ENCODE peak calls at places on chromosomes 12 and 14, in seven cellular contexts. S is Karpas-422, H is body of pancreas, E is lower lobe of right lung, O is upper lobe of right lung, N is tibial artery, U is testis. K is an unnamed sample.

GRCh38 chr14:102451064-102451352 is 58.6 kb downstream of the ANKRD9 start:
- DNase-seq in E (no peak), U (no peak), H (no peak), N (no peak), S (no peak), O (no peak), K (peak; percentile 48)

GRCh38 chr12:89657090-89657489 is 51.5 kb downstream of the ATP2B1 start:
- DNase-seq in S (peak; percentile 49), O (no peak), H (no peak), N (no peak), E (no peak), U (no peak), K (no peak)

GRCh38 chr14:88791252-88791621 is 1.5 kb downstream of the EML5 start:
- DNase-seq in O (no peak), S (no peak), U (no peak), E (no peak), N (no peak), H (no peak), K (no peak)

GRCh38 chr12:52366738-52367485 is at the start of gene KRT85:
- DNase-seq in U (no peak), O (no peak), N (no peak), H (no peak), S (no peak), E (no peak), K (peak; percentile 53)

GRCh38 chr14:76918176-76918750 is 92.1 kb downstream of the LRRC74A start:
- DNase-seq in H (peak; percentile 55), N (peak; percentile 87), O (peak; percentile 76), U (no peak), S (no peak), E (peak; percentile 73), K (peak; percentile 94)

GRCh38 chr14:98614741-98615140 is 657.3 kb downstream of the BCL11B start:
- DNase-seq in O (no peak), S (no peak), U (no peak), H (no peak), E (no peak), N (no peak), K (no peak)

GRCh38 chr12:14774944-14775651 is 28.2 kb downstream of the WBP11 start:
- DNase-seq in U (peak; percentile 54), S (no peak), H (peak; percentile 52), E (peak; percentile 69), N (peak; percentile 40), O (peak; percentile 81), K (peak; percentile 83)

GRCh38 chr14:32593290-32593942 is 264.3 kb downstream of the AKAP6 start:
- DNase-seq in N (no peak), U (no peak), H (no peak), E (no peak), O (no peak), S (no peak), K (no peak)

GRCh38 chr14:90499908-90500664 is 103.3 kb downstream of the CALM1 start:
- DNase-seq in U (no peak), O (peak; percentile 40), E (no peak), N (no peak), H (no peak), S (no peak), K (peak; percentile 51)

GRCh38 chr14:50345891-50346422 is 33.8 kb downstream of the DMAC2L start:
- DNase-seq in S (no peak), O (no peak), E (no peak), H (no peak), N (no peak), U (no peak), K (no peak)

GRCh38 chr12:124392271-124392990 is 97.5 kb downstream of the RFLNA start:
- DNase-seq in H (no peak), O (no peak), E (peak; percentile 71), S (peak; percentile 90), U (no peak), N (peak; percentile 51), K (no peak)

GRCh38 chr14:54440454-54440853 is 720 bp downstream of the CNIH1 start:
- DNase-seq in E (no peak), H (no peak), S (no peak), U (no peak), O (no peak), N (no peak), K (no peak)

GRCh38 chr14:72892879-72893635 is 844 bp downstream of the DPF3 start:
- DNase-seq in U (peak; percentile 45), O (peak; percentile 67), H (peak; percentile 16), N (no peak), E (peak; percentile 49), S (peak; percentile 72), K (no peak)

GRCh38 chr14:34052658-34053014 is 101.8 kb upstream of the EGLN3 start:
- DNase-seq in E (no peak), O (no peak), H (no peak), N (peak; percentile 26), U (no peak), S (no peak), K (no peak)

GRCh38 chr12:88142610-88142991 is 494 bp downstream of the TMTC3 start:
- DNase-seq in S (no peak), N (peak; percentile 52), H (peak; percentile 17), U (peak; percentile 52), E (peak; percentile 57), O (peak; percentile 67), K (peak; percentile 68)

GRCh38 chr14:90495357-90496276 is 98.8 kb downstream of the CALM1 start:
- DNase-seq in H (peak; percentile 64), O (no peak), S (peak; percentile 90), N (no peak), E (no peak), U (peak; percentile 84), K (no peak)

GRCh38 chr14:74762917-74763802 is at the start of gene YLPM1:
- DNase-seq in E (peak; percentile 95), U (peak; percentile 94), N (peak; percentile 88), H (peak; percentile 94), S (peak; percentile 99), O (peak; percentile 96), K (peak; percentile 96)

GRCh38 chr14:98608071-98609060 is 663.6 kb downstream of the BCL11B start:
- DNase-seq in O (no peak), N (no peak), S (no peak), H (no peak), U (no peak), E (no peak), K (no peak)

GRCh38 chr12:51139292-51139844 is 33.6 kb downstream of the TFCP2 start:
- DNase-seq in S (no peak), E (no peak), H (no peak), U (no peak), N (no peak), O (no peak), K (no peak)
- H3K27ac ChIP-seq in S (no peak overlapping the region), E (no peak overlapping the region), H (no peak overlapping the region), U (no peak overlapping the region), N (no peak overlapping the region), O (no peak overlapping the region), K (no peak overlapping the region)

GRCh38 chr12:56004211-56004610 is 7.1 kb downstream of the SUOX start:
- DNase-seq in S (no peak), U (no peak), N (no peak), E (no peak), O (no peak), H (no peak), K (no peak)

GRCh38 chr12:56011509-56012090 is 9.2 kb upstream of the IKZF4 start:
- DNase-seq in O (no peak), S (no peak), N (no peak), H (no peak), U (no peak), E (no peak), K (no peak)

GRCh38 chr12:56010112-56010570 is 10.7 kb upstream of the IKZF4 start:
- DNase-seq in U (no peak), E (no peak), H (no peak), S (no peak), N (no peak), O (no peak), K (no peak)

GRCh38 chr12:56007892-56008471 is 10.9 kb downstream of the SUOX start:
- DNase-seq in U (peak; percentile 64), S (no peak), E (no peak), O (no peak), N (no peak), H (no peak), K (no peak)

DNA sequence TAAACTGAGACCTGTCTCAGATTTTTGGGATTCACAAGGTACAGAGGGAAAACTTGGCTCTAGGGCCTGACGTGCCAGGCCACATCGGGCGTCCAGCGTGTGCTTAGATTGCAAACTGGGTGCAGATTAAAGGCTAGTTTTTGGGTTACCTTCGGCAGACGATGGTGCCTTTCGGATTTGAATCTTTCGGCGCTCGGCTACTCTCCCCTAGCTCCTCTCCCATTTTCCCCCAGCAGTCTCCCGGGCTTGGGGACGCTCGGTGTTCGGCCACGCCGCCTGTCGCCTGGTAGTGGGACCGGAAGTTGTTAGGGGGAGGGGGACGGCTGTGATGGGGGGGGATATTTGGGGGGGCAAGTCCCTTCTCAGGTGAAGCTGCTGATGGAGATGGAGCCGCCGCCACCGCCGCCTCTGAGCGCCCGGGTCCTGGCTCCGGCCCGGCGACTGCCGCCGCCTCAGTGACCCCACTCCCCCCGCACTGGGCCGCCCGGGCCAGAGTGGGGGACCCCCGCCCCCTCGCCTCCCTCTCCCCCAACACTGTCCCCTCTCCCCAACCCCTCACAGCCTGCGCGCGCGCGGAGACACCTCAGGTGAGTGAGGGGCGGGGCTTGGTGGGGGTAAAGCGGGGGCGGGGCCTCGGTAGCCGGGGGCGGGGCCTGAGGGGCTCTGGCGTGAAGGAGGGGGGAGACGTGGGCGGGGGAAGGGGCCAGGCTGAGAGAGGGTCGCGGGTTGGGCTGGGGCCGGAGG is 10.2 kb downstream of the SUOX start:
- DNase-seq in S (peak; percentile 95), H (peak; percentile 90), O (peak; percentile 94), U (peak; percentile 94), E (peak; percentile 90), N (peak; percentile 78), K (peak; percentile 95)
- H3K4me1 ChIP-seq in S (peaks cover 10% of the 10 kb centered on the region), H (peaks cover 7% of the 10 kb centered on the region), O (no peaks in the 10 kb centered on the region), U (peaks cover 3% of the 10 kb centered on the region), E (peaks cover 13% of the 10 kb centered on the region), N (peaks cover 10% of the 10 kb centered on the region), K (peaks cover 11% of the 10 kb centered on the region)

DNA sequence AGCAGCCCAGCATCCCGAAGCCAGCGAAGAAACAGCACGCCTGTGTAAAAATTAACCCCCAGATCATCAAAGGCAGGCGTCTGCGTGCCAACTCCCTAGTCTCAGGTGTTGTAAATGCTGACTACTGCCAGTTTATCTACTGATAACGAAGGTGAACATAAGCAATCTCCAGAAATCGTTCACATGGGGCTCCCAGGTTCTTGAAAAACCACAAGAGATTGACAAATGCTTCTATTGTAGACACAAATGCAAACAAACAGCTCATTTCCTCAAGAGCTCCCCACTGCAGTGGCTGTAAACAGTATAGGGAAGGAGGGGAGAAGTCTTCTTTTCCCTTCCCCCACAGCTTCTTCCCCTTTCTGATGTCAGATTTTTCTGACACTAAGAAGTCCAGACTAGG is 5.3 kb upstream of the PLEKHG3 start:
- DNase-seq in E (no peak), S (no peak), N (peak; percentile 18), U (no peak), H (peak; percentile 57), O (no peak), K (peak; percentile 29)
- H3K27ac ChIP-seq in E (no peak overlapping the region), S (no peak overlapping the region), N (peak overlapping the region; percentile 93), U (no peak overlapping the region), H (peak overlapping the region; percentile 61), O (no peak overlapping the region), K (no peak overlapping the region)

GRCh38 chr12:57822392-57823130 is 4.0 kb upstream of the AVIL start:
- DNase-seq in E (no peak), U (no peak), N (no peak), S (no peak), H (no peak), O (no peak), K (no peak)
- H3K4me1 ChIP-seq in E (peaks cover 40% of the 10 kb centered on the region), U (peaks cover 3% of the 10 kb centered on the region), N (peaks cover 21% of the 10 kb centered on the region), S (peaks cover 6% of the 10 kb centered on the region), H (no peaks in the 10 kb centered on the region), O (peaks cover 5% of the 10 kb centered on the region), K (peaks cover 8% of the 10 kb centered on the region)